ENCODE peak calls at places on chromosomes 4 and X, in four cellular contexts. K is fibroblast of pulmonary artery, F is fibroblast of the aortic adventitia, G is WERI-Rb-1. S is an unnamed sample.

GRCh38 chrX:73266766-73267165 is 52.1 kb upstream of the NAP1L2 start:
- DNase-seq in F (no peak), K (no peak), G (no peak), S (no peak)

GRCh38 chr4:83561381-83561780 is 25.5 kb downstream of the GPAT3 start:
- DNase-seq in F (peak; percentile 81), G (no peak), K (peak; percentile 52), S (peak; percentile 40)

GRCh38 chrX:119682019-119682989 is 10.7 kb downstream of the SEPTIN6 start:
- DNase-seq in F (no peak), K (no peak), G (no peak), S (no peak)

GRCh38 chr4:169335331-169335730 is 64.6 kb upstream of the SH3RF1 start:
- DNase-seq in F (peak; percentile 92), G (no peak), K (peak; percentile 65), S (peak; percentile 47)

GRCh38 chr4:17027495-17027894 is 129.1 kb upstream of the LDB2 start:
- DNase-seq in G (no peak), F (peak; percentile 99), K (peak; percentile 98), S (peak; percentile 98)

GRCh38 chr4:19462117-19462516 is 789.6 kb upstream of the SLIT2 start:
- DNase-seq in F (no peak), K (no peak), G (no peak), S (no peak)

GRCh38 chr4:47733506-47733905 is 104.4 kb downstream of the CORIN start:
- DNase-seq in F (no peak), K (no peak), G (no peak), S (no peak)

GRCh38 chr4:4919926-4920325 is 60.5 kb downstream of the MSX1 start:
- DNase-seq in K (no peak), F (peak; percentile 88), G (no peak), S (peak; percentile 18)

GRCh38 chr4:1409806-1410425 is 3.7 kb upstream of the NKX1-1 start:
- DNase-seq in G (no peak), F (no peak), K (no peak), S (no peak)

GRCh38 chrX:149074429-149074828 is 430.7 kb downstream of the IDS start:
- DNase-seq in F (peak; percentile 36), K (peak; percentile 82), G (no peak), S (peak; percentile 70)

GRCh38 chr4:138188406-138189084 is 53.6 kb downstream of the SLC7A11 start:
- DNase-seq in K (no peak), F (no peak), G (peak; percentile 29), S (no peak)

GRCh38 chrX:36963069-36963808 is 44.9 kb upstream of the FAM47C start:
- DNase-seq in G (no peak), K (no peak), F (no peak), S (no peak)

GRCh38 chr4:100042711-100043110 is 92.6 kb upstream of the H2AZ1 start:
- DNase-seq in F (no peak), K (no peak), G (no peak), S (no peak)

GRCh38 chr4:162164881-162165528 is 1.2 kb upstream of the FSTL5 start:
- DNase-seq in K (no peak), G (no peak), F (no peak), S (no peak)

GRCh38 chr4:2256156-2256731 is 5.7 kb downstream of the MXD4 start:
- DNase-seq in G (no peak), F (no peak), K (peak; percentile 26), S (no peak)

GRCh38 chr4:56240554-56241190 is 146.6 kb downstream of the AASDH start:
- DNase-seq in K (peak; percentile 19), G (peak; percentile 73), F (no peak), S (no peak)

GRCh38 chr4:6109842-6110560 is 90.3 kb downstream of the JAKMIP1 start:
- DNase-seq in G (peak; percentile 86), F (no peak), K (no peak), S (no peak)

GRCh38 chr4:97656034-97656720 is 487.1 kb downstream of the STPG2 start:
- DNase-seq in K (peak; percentile 93), G (no peak), F (peak; percentile 81), S (peak; percentile 72)

GRCh38 chr4:172188248-172188976 is 375.2 kb downstream of the GALNTL6 start:
- DNase-seq in F (no peak), G (no peak), K (no peak), S (no peak)

GRCh38 chr4:112060212-112060611 is 85.0 kb upstream of the FAM241A start:
- DNase-seq in F (peak; percentile 36), K (peak; percentile 45), G (peak; percentile 32), S (peak; percentile 53)

GRCh38 chr4:54645830-54646229 is 11.9 kb upstream of the KIT start:
- DNase-seq in F (no peak), K (no peak), G (no peak), S (no peak)

GRCh38 chr4:7021930-7022658 is 21.1 kb upstream of the TADA2B start:
- DNase-seq in G (no peak), K (peak; percentile 79), F (peak; percentile 76), S (peak; percentile 69)

GRCh38 chrX:118066867-118067515 is 49.6 kb downstream of the KLHL13 start:
- DNase-seq in K (no peak), G (no peak), F (no peak), S (no peak)

GRCh38 chrX:150476183-150476699 is 92.2 kb upstream of the MTM1 start:
- DNase-seq in G (no peak), K (peak; percentile 42), F (peak; percentile 77), S (peak; percentile 4)

GRCh38 chr4:156638332-156638731 is 333.3 kb downstream of the PDGFC start:
- DNase-seq in F (peak; percentile 68), K (peak; percentile 66), G (no peak), S (peak; percentile 67)

GRCh38 chrX:72685810-72686465 is 28.2 kb downstream of the PHKA1 start:
- DNase-seq in G (no peak), K (peak; percentile 7), F (peak; percentile 0), S (peak; percentile 33)

GRCh38 chr4:121822796-121823504 is 733 bp downstream of the CCNA2 start:
- DNase-seq in K (peak; percentile 29), F (peak; percentile 11), G (peak; percentile 40), S (peak; percentile 31)
- TF ChIP-seq CTCF in K (peak; percentile 30), F (no peak), G (no peak), S (peak; percentile 10)

GRCh38 chr4:183180621-183181020 is 81.6 kb downstream of the WWC2 start:
- DNase-seq in K (no peak), F (no peak), G (no peak), S (no peak)
- H3K4me3 ChIP-seq in K (no peak overlapping the region), F (no peak overlapping the region), G (no peak overlapping the region), S (no peak overlapping the region)

GRCh38 chrX:109535578-109535977 is 1.1 kb upstream of the NXT2 start:
- DNase-seq in K (no peak), F (no peak), G (no peak), S (no peak)

GRCh38 chrX:109533631-109534030 is 3.0 kb upstream of the NXT2 start:
- DNase-seq in K (peak; percentile 37), G (no peak), F (peak; percentile 62), S (peak; percentile 39)

GRCh38 chrX:109534933-109535332 is 1.7 kb upstream of the NXT2 start:
- DNase-seq in K (no peak), F (no peak), G (no peak), S (no peak)

GRCh38 chrX:109537324-109537665 is 651 bp downstream of the NXT2 start:
- DNase-seq in K (peak; percentile 87), F (peak; percentile 83), G (no peak), S (peak; percentile 78)

DNA sequence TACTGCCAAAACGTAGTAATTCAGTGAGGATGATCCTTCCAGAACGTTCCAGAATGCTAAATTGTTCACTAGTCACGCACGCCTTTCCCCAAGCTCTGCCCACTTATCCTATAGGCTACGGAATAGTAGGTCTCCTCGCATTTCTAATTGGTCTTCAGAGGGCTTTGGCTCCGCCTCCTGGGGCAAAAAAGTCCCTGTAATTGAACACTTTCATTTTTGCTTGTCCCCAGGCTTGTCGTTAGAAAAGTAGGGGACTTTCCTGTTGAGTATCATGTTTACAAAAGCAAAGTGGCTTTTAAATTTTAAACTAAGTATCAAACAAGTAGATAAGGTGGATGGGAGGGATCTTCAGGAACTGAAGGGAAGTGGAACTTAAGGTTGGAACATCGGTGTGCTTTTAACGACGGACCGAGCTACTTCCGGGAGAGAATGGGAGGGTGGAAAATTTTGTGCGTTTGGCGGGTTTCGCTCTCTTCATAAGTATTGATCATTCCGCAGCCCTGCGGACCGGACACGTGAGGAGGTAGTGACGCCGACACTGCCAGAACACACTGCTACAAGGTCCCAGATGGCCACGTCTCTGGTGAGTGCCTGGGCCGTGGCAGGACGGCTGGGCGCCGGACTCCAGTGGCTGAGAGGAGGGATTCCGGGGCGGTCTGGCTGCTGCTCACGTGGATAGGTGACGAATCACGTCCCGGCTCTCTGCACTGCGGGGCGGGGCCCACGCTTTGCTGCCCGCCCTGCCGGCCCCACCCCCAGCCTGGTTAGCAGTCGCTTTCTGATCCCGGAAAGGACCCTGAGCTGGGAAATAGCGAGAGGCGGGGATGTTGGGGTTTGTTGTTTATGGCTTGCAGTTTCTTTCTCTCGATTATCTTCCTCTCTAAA is at the start of gene NXT2:
- DNase-seq in G (peak; percentile 88), K (peak; percentile 95), F (peak; percentile 95), S (peak; percentile 94)
- TF ChIP-seq CTCF in G (no peak), K (no peak), F (no peak), S (no peak)

DNA sequence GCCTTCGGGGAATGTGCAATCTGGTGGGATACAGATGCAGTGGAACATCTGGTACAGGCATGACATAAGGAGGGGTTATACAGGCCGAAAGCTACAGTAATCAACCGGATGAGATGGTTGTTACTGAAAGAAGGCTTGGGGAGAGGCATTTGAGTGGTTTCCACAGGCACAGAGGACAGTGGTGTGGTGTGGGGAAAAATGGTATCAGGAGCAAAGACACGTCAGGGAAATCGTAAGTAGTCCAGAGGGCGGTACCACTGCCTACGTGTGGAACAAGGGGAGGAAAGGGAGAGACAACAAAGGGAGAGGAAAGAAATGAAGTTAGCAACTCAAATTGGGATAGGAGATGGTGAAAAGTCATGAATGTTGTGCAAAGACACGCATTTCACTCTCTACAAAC is 3.0 kb downstream of the PDLIM3 start:
- DNase-seq in K (peak; percentile 84), G (no peak), F (no peak), S (peak; percentile 66)
- H3K4me3 ChIP-seq in K (peak overlapping the region; percentile 86), G (no peak overlapping the region), F (no peak overlapping the region), S (peak overlapping the region; percentile 27)

GRCh38 chr4:39638358-39639239 is at the start of gene SMIM14:
- DNase-seq in K (peak; percentile 99), F (peak; percentile 97), G (peak; percentile 100), S (peak; percentile 99)
- TF ChIP-seq CTCF in K (no peak), F (no peak), G (no peak), S (no peak)

GRCh38 chr4:121801715-121802075 is 572 bp downstream of the EXOSC9 start:
- DNase-seq in F (no peak), G (no peak), K (no peak), S (no peak)

GRCh38 chr4:121799208-121799823 is 1.8 kb upstream of the EXOSC9 start:
- DNase-seq in K (no peak), F (no peak), G (no peak), S (no peak)

GRCh38 chr4:121800961-121801714 is at the start of gene EXOSC9:
- DNase-seq in F (peak; percentile 96), K (peak; percentile 96), G (peak; percentile 98), S (peak; percentile 97)

GRCh38 chr4:121800638-121800960 is 524 bp upstream of the EXOSC9 start:
- DNase-seq in G (no peak), F (no peak), K (no peak), S (no peak)

GRCh38 chr4:121799888-121800501 is 1.1 kb upstream of the EXOSC9 start:
- DNase-seq in F (no peak), K (no peak), G (no peak), S (no peak)
- H3K4me3 ChIP-seq in F (no peak overlapping the region), K (no peak overlapping the region), G (peak overlapping the region; percentile 66), S (no peak overlapping the region)

S was measured in cardiac fibroblast.